ENCODE peak calls at places on chromosomes 2 and 18, in ten cellular contexts. T, F, I, H, W, G, S, A, B and E are unnamed samples.

GRCh38 chr18:35355140-35355618 is 11.0 kb upstream of the ZNF24 start:
- DNase-seq in T (peak), G (peak), F (peak), H (peak), S (peak), B (peak), I (peak), W (peak), A (peak), E (peak)

GRCh38 chr2:168054657-168055056 is 192.7 kb downstream of the STK39 start:
- DNase-seq in I (no peak), H (no peak), F (no peak), S (no peak), W (no peak), T (no peak), G (no peak), A (no peak), B (no peak), E (no peak)

GRCh38 chr2:21519821-21520220 is 396.1 kb downstream of the TDRD15 start:
- DNase-seq in S (no peak), T (no peak), A (no peak), F (no peak), G (no peak), B (no peak), H (no peak), W (no peak), I (no peak), E (no peak)

GRCh38 chr2:159710601-159711180 is 1.6 kb upstream of the MARCHF7 start:
- DNase-seq in A (no peak), W (peak), T (no peak), H (no peak), G (no peak), S (no peak), F (no peak), B (no peak), I (peak), E (no peak)

GRCh38 chr2:733495-733894 is 56.3 kb upstream of the TMEM18 start:
- DNase-seq in I (no peak), H (no peak), B (no peak), T (no peak), A (no peak), G (no peak), S (no peak), F (no peak), W (no peak), E (no peak)

GRCh38 chr2:235446082-235446481 is 47.8 kb upstream of the AGAP1 start:
- DNase-seq in G (no peak), H (no peak), S (no peak), F (no peak), W (no peak), B (no peak), T (no peak), A (no peak), I (no peak), E (no peak)

GRCh38 chr18:60446821-60447220 is 74.2 kb upstream of the MC4R start:
- DNase-seq in I (peak), T (no peak), F (no peak), G (no peak), W (peak), B (no peak), H (no peak), A (no peak), S (peak), E (no peak)

GRCh38 chr2:2159336-2159735 is 171.7 kb downstream of the MYT1L start:
- DNase-seq in B (no peak), F (no peak), S (no peak), T (no peak), G (no peak), I (no peak), W (no peak), H (no peak), A (no peak), E (no peak)

GRCh38 chr2:133667-134593 is 87.6 kb upstream of the FAM110C start:
- DNase-seq in G (no peak), B (peak), F (peak), W (no peak), S (no peak), T (no peak), I (no peak), H (no peak), A (no peak), E (no peak)

GRCh38 chr2:85178980-85179411 is 45.8 kb downstream of the TCF7L1 start:
- DNase-seq in A (no peak), B (no peak), H (no peak), W (no peak), G (no peak), S (no peak), I (no peak), F (no peak), T (no peak), E (no peak)

GRCh38 chr18:59957957-59958356 is 58.2 kb downstream of the PMAIP1 start:
- DNase-seq in A (peak), B (peak), T (peak), W (peak), I (peak), F (peak), G (no peak), S (no peak), H (no peak), E (no peak)

GRCh38 chr2:17901246-17901645 is 22.8 kb downstream of the KCNS3 start:
- DNase-seq in F (no peak), I (no peak), H (no peak), B (no peak), S (no peak), T (no peak), G (no peak), A (peak), W (no peak), E (no peak)

GRCh38 chr2:10489842-10490555 is 41.9 kb upstream of the ODC1 start:
- DNase-seq in T (no peak), F (no peak), G (no peak), H (no peak), S (no peak), B (no peak), I (no peak), A (no peak), W (no peak), E (peak)

GRCh38 chr2:227308784-227309183 is 16.3 kb upstream of the MFF start:
- DNase-seq in B (no peak), A (no peak), S (no peak), F (no peak), I (no peak), T (no peak), G (no peak), W (peak), H (no peak), E (no peak)

GRCh38 chr2:207101984-207102383 is 63.8 kb downstream of the KLF7 start:
- DNase-seq in G (no peak), A (no peak), H (no peak), B (no peak), I (no peak), F (no peak), W (no peak), S (no peak), T (no peak), E (no peak)

GRCh38 chr2:12587729-12588522 is 128.8 kb upstream of the TRIB2 start:
- DNase-seq in S (no peak), I (peak), B (no peak), H (no peak), A (no peak), W (peak), F (peak), G (no peak), T (peak), E (no peak)

GRCh38 chr2:166042356-166042755 is 85.5 kb downstream of the SCN1A start:
- DNase-seq in W (peak), A (no peak), B (no peak), S (no peak), F (no peak), I (no peak), G (no peak), H (no peak), T (no peak), E (no peak)

GRCh38 chr18:8484951-8485350 is 124.3 kb upstream of the RAB12 start:
- DNase-seq in B (no peak), W (no peak), S (no peak), F (no peak), I (no peak), G (no peak), A (no peak), T (no peak), H (no peak), E (no peak)

GRCh38 chr2:233974530-233975071 is 57.4 kb downstream of the TRPM8 start:
- DNase-seq in G (peak), F (peak), T (no peak), H (no peak), W (peak), B (no peak), S (no peak), I (peak), A (no peak), E (no peak)

GRCh38 chr18:37955201-37955600 is 389.6 kb upstream of the CELF4 start:
- DNase-seq in W (no peak), F (no peak), B (no peak), G (no peak), I (no peak), A (no peak), H (no peak), T (no peak), S (no peak), E (no peak)
- TF ChIP-seq CTCF in W (no peak), F (no peak), B (no peak), G (no peak), I (no peak), A (no peak), H (no peak), T (no peak), S (no peak), E (no peak)

DNA sequence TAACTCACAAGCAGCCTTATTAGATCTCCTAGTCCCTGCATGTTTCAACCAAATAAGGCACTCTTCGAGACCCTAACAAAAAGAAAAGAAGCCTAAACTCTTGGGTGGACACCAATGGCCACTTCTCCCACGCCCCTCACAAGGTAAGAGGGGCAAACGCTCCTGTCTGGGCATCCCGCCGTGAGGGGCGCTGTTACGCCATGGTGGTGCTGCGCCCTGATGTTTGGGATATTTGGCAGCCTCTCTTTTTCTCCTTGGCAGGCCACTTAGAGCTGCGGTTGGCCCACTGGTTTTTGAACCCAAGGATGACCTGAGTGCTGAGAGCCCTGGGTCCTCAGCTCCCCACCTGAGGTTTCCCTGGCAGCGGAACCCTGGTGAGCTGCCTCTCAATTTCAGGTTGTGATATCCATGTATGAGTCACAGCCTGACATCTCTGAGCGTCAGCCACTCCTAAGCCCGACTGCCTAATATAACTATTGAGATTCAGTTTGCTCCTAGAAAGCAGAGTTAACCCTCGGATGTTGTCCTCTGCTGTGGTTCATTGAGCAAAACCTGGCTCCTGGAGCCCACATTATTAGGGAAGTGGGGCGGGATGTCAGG is 103.3 kb downstream of the COL6A3 start:
- DNase-seq in W (peak), S (no peak), H (no peak), A (no peak), T (no peak), F (no peak), B (no peak), G (no peak), I (peak), E (no peak)
- TF ChIP-seq CTCF in W (no peak), S (no peak), H (no peak), A (no peak), T (no peak), F (no peak), B (no peak), G (peak), I (no peak), E (no peak)

GRCh38 chr18:32439802-32440201 is 30.9 kb downstream of the GAREM1 start:
- DNase-seq in A (no peak), S (no peak), F (no peak), T (peak), H (peak), W (no peak), G (no peak), B (peak), I (no peak), E (no peak)
- TF ChIP-seq CTCF in A (peak), S (no peak), F (peak), T (peak), H (no peak), W (peak), G (peak), B (no peak), I (peak), E (peak)

DNA sequence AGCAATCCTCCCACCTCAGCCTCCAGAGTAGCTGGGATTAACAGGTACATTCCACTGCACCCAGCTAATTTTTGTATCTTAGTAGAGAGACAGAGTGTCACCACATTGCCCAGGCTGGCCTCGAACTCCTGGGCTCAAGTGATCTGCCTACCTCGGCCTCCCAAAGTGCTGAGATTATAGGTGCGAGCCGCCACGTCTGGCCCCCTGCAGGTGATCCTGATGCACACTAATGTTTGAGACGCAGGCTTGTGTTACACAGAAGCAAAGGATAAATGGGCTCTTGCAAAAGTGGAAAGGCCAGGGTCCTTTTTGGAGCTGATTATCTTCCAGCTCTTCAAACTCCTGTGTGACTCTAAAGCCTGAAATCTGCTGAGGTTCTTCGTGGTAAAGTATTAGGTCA is 84.2 kb downstream of the TGFA start:
- DNase-seq in I (no peak), F (no peak), T (no peak), H (no peak), A (no peak), B (no peak), S (no peak), G (no peak), W (no peak), E (peak)
- TF ChIP-seq CTCF in I (no peak), F (no peak), T (no peak), H (no peak), A (no peak), B (no peak), S (no peak), G (peak), W (no peak), E (no peak)

GRCh38 chr2:135528006-135528405 is 3.0 kb downstream of the ZRANB3 start:
- DNase-seq in I (no peak), T (no peak), G (no peak), F (no peak), H (no peak), W (no peak), A (no peak), B (no peak), S (no peak), E (no peak)

GRCh38 chr2:135532581-135532980 is 1.3 kb downstream of the R3HDM1 start:
- DNase-seq in T (no peak), F (no peak), H (no peak), A (no peak), G (no peak), S (no peak), B (no peak), W (peak), I (no peak), E (no peak)

GRCh38 chr2:135530313-135531230 is at the start of gene ZRANB3:
- DNase-seq in T (peak), I (peak), G (peak), S (peak), W (peak), H (peak), F (peak), A (peak), B (peak), E (peak)

GRCh38 chr2:135525786-135526185 is 5.2 kb downstream of the ZRANB3 start:
- DNase-seq in S (no peak), I (no peak), A (no peak), B (no peak), H (no peak), T (no peak), F (no peak), G (no peak), W (no peak), E (no peak)

GRCh38 chr2:135531231-135532197 is at the start of gene R3HDM1:
- DNase-seq in I (peak), B (peak), S (peak), A (peak), W (peak), G (peak), T (peak), F (peak), H (peak), E (peak)
- TF ChIP-seq CTCF in I (peak), B (no peak), S (no peak), A (no peak), W (no peak), G (peak), T (peak), F (peak), H (no peak), E (peak)

GRCh38 chr2:88077076-88077475 is 9.5 kb downstream of the SMYD1 start:
- DNase-seq in G (no peak), H (no peak), W (no peak), I (no peak), F (no peak), T (no peak), B (no peak), S (no peak), A (peak), E (peak)
- TF ChIP-seq CTCF in G (no peak), H (no peak), W (no peak), I (no peak), F (no peak), T (no peak), B (no peak), S (no peak), A (no peak), E (no peak)

GRCh38 chr2:39837856-39838453 is 58.9 kb upstream of the THUMPD2 start:
- DNase-seq in T (peak), S (peak), W (peak), H (no peak), F (peak), A (no peak), I (peak), B (peak), G (no peak), E (no peak)
- TF ChIP-seq CTCF in T (peak), S (peak), W (peak), H (peak), F (peak), A (peak), I (peak), B (peak), G (peak), E (peak)

GRCh38 chr2:194549387-194549786 is 1107.6 kb upstream of the SLC39A10 start:
- DNase-seq in G (no peak), S (no peak), T (no peak), I (no peak), B (no peak), A (no peak), W (no peak), F (no peak), H (no peak), E (no peak)

GRCh38 chr2:194550702-194551101 is 1106.3 kb upstream of the SLC39A10 start:
- DNase-seq in T (no peak), I (no peak), G (no peak), S (no peak), W (no peak), B (no peak), H (no peak), A (no peak), F (no peak), E (no peak)

GRCh38 chr2:194545978-194546377 is 1111.0 kb upstream of the SLC39A10 start:
- DNase-seq in B (no peak), I (peak), S (no peak), T (peak), F (no peak), W (peak), A (no peak), G (no peak), H (no peak), E (no peak)
- TF ChIP-seq CTCF in B (no peak), I (peak), S (peak), T (peak), F (peak), W (no peak), A (no peak), G (no peak), H (no peak), E (peak)

GRCh38 chr18:66129248-66129647 is 378.4 kb downstream of the CDH7 start:
- DNase-seq in S (no peak), G (no peak), B (no peak), A (no peak), H (no peak), F (no peak), W (peak), I (no peak), T (no peak), E (no peak)

GRCh38 chr18:66119347-66119746 is 368.5 kb downstream of the CDH7 start:
- DNase-seq in B (no peak), F (no peak), G (no peak), A (no peak), W (no peak), T (no peak), I (no peak), S (no peak), H (no peak), E (no peak)

GRCh38 chr18:66124394-66124793 is 373.6 kb downstream of the CDH7 start:
- DNase-seq in B (no peak), W (no peak), F (no peak), S (no peak), I (no peak), A (no peak), T (no peak), G (no peak), H (no peak), E (no peak)
- TF ChIP-seq CTCF in B (no peak), W (no peak), F (peak), S (no peak), I (no peak), A (peak), T (no peak), G (peak), H (peak), E (peak)

GRCh38 chr18:76822510-76823165 is at the start of gene ZNF236:
- DNase-seq in B (peak), H (peak), T (peak), G (no peak), A (peak), F (peak), I (peak), W (peak), S (peak), E (peak)
- TF ChIP-seq CTCF in B (no peak), H (no peak), T (no peak), G (no peak), A (no peak), F (no peak), I (no peak), W (no peak), S (no peak), E (no peak)